ENCODE peak calls at places on chromosome 7, in nine cellular contexts. One of them, this sample, is unnamed.

GRCh38 chr7:17299477-17299991 is 1.1 kb downstream of the AHR start:
- DNase-seq in substantia nigra: peak
- DNase-seq in mesendoderm: peak
- DNase-seq in lung: no peak
- DNase-seq in adrenal gland: no peak
- DNase-seq in body of pancreas: no peak
- DNase-seq in hepatocyte: peak
- DNase-seq in heart right ventricle: no peak
- DNase-seq in SJSA1: peak
- DNase-seq in this sample: no peak

GRCh38 chr7:19772858-19773337 is 519 bp downstream of the TMEM196 start:
- DNase-seq in substantia nigra: no peak
- DNase-seq in mesendoderm: peak
- DNase-seq in lung: no peak
- DNase-seq in adrenal gland: peak
- DNase-seq in body of pancreas: peak
- DNase-seq in hepatocyte: peak
- DNase-seq in heart right ventricle: no peak
- DNase-seq in SJSA1: peak
- DNase-seq in this sample: no peak

GRCh38 chr7:19117081-19117869 is at the start of gene TWIST1:
- DNase-seq in substantia nigra: no peak
- DNase-seq in mesendoderm: peak
- DNase-seq in lung: no peak
- DNase-seq in adrenal gland: peak
- DNase-seq in body of pancreas: no peak
- DNase-seq in hepatocyte: peak
- DNase-seq in heart right ventricle: peak
- DNase-seq in SJSA1: peak
- DNase-seq in this sample: no peak

GRCh38 chr7:3942778-3943177 is 641.7 kb downstream of the SDK1 start:
- DNase-seq in substantia nigra: no peak
- DNase-seq in mesendoderm: peak
- DNase-seq in lung: no peak
- DNase-seq in adrenal gland: no peak
- DNase-seq in body of pancreas: no peak
- DNase-seq in hepatocyte: no peak
- DNase-seq in heart right ventricle: no peak
- DNase-seq in SJSA1: peak
- DNase-seq in this sample: no peak

GRCh38 chr7:143980746-143981510 is 19.2 kb upstream of the OR6B1 start:
- DNase-seq in substantia nigra: no peak
- DNase-seq in mesendoderm: peak
- DNase-seq in lung: no peak
- DNase-seq in adrenal gland: no peak
- DNase-seq in body of pancreas: no peak
- DNase-seq in hepatocyte: no peak
- DNase-seq in heart right ventricle: no peak
- DNase-seq in SJSA1: no peak
- DNase-seq in this sample: no peak

GRCh38 chr7:134246761-134247160 is 70.0 kb downstream of the SLC35B4 start:
- DNase-seq in substantia nigra: no peak
- DNase-seq in mesendoderm: no peak
- DNase-seq in lung: no peak
- DNase-seq in adrenal gland: no peak
- DNase-seq in body of pancreas: no peak
- DNase-seq in hepatocyte: no peak
- DNase-seq in heart right ventricle: no peak
- DNase-seq in SJSA1: no peak
- DNase-seq in this sample: no peak

GRCh38 chr7:30846378-30846777 is 65.3 kb upstream of the AQP1 start:
- DNase-seq in substantia nigra: no peak
- DNase-seq in mesendoderm: no peak
- DNase-seq in lung: peak
- DNase-seq in adrenal gland: no peak
- DNase-seq in body of pancreas: peak
- DNase-seq in hepatocyte: no peak
- DNase-seq in heart right ventricle: no peak
- DNase-seq in SJSA1: no peak
- DNase-seq in this sample: peak

GRCh38 chr7:2087744-2088143 is 145.0 kb downstream of the MAD1L1 start:
- DNase-seq in substantia nigra: no peak
- DNase-seq in mesendoderm: no peak
- DNase-seq in lung: no peak
- DNase-seq in adrenal gland: no peak
- DNase-seq in body of pancreas: no peak
- DNase-seq in hepatocyte: no peak
- DNase-seq in heart right ventricle: no peak
- DNase-seq in SJSA1: no peak
- DNase-seq in this sample: no peak

GRCh38 chr7:34457329-34457728 is 200.7 kb upstream of the NPSR1 start:
- DNase-seq in substantia nigra: no peak
- DNase-seq in mesendoderm: no peak
- DNase-seq in lung: no peak
- DNase-seq in adrenal gland: no peak
- DNase-seq in body of pancreas: no peak
- DNase-seq in hepatocyte: no peak
- DNase-seq in heart right ventricle: no peak
- DNase-seq in SJSA1: no peak
- DNase-seq in this sample: no peak

GRCh38 chr7:101564778-101565211 is 64.3 kb downstream of the MYL10 start:
- DNase-seq in substantia nigra: no peak
- DNase-seq in mesendoderm: peak
- DNase-seq in lung: no peak
- DNase-seq in adrenal gland: peak
- DNase-seq in body of pancreas: no peak
- DNase-seq in hepatocyte: peak
- DNase-seq in heart right ventricle: no peak
- DNase-seq in SJSA1: no peak
- DNase-seq in this sample: no peak

GRCh38 chr7:74412603-74413002 is 41.1 kb upstream of the GTF2IRD1 start:
- DNase-seq in substantia nigra: no peak
- DNase-seq in mesendoderm: no peak
- DNase-seq in lung: no peak
- DNase-seq in adrenal gland: no peak
- DNase-seq in body of pancreas: no peak
- DNase-seq in hepatocyte: no peak
- DNase-seq in heart right ventricle: no peak
- DNase-seq in SJSA1: no peak
- DNase-seq in this sample: no peak

GRCh38 chr7:116528008-116528789 is 3.4 kb downstream of the CAV1 start:
- DNase-seq in substantia nigra: no peak
- DNase-seq in mesendoderm: peak
- DNase-seq in lung: peak
- DNase-seq in adrenal gland: peak
- DNase-seq in body of pancreas: peak
- DNase-seq in hepatocyte: peak
- DNase-seq in heart right ventricle: peak
- DNase-seq in SJSA1: peak
- DNase-seq in this sample: no peak

GRCh38 chr7:116529250-116529649 is 4.4 kb downstream of the CAV1 start:
- DNase-seq in substantia nigra: no peak
- DNase-seq in mesendoderm: no peak
- DNase-seq in lung: no peak
- DNase-seq in adrenal gland: no peak
- DNase-seq in body of pancreas: no peak
- DNase-seq in hepatocyte: no peak
- DNase-seq in heart right ventricle: no peak
- DNase-seq in SJSA1: no peak
- DNase-seq in this sample: no peak

GRCh38 chr7:116532102-116532501 is 7.3 kb downstream of the CAV1 start:
- DNase-seq in substantia nigra: no peak
- DNase-seq in mesendoderm: no peak
- DNase-seq in lung: no peak
- DNase-seq in adrenal gland: no peak
- DNase-seq in body of pancreas: no peak
- DNase-seq in hepatocyte: no peak
- DNase-seq in heart right ventricle: no peak
- DNase-seq in SJSA1: no peak
- DNase-seq in this sample: no peak

GRCh38 chr7:116527521-116527920 is 2.7 kb downstream of the CAV1 start:
- DNase-seq in substantia nigra: no peak
- DNase-seq in mesendoderm: no peak
- DNase-seq in lung: no peak
- DNase-seq in adrenal gland: no peak
- DNase-seq in body of pancreas: no peak
- DNase-seq in hepatocyte: no peak
- DNase-seq in heart right ventricle: no peak
- DNase-seq in SJSA1: no peak
- DNase-seq in this sample: no peak

GRCh38 chr7:116530107-116530820 is 5.4 kb downstream of the CAV1 start:
- DNase-seq in substantia nigra: no peak
- DNase-seq in mesendoderm: no peak
- DNase-seq in lung: no peak
- DNase-seq in adrenal gland: no peak
- DNase-seq in body of pancreas: no peak
- DNase-seq in hepatocyte: no peak
- DNase-seq in heart right ventricle: no peak
- DNase-seq in SJSA1: no peak
- DNase-seq in this sample: no peak
- H3K27ac ChIP-seq in substantia nigra: no peak
- H3K27ac ChIP-seq in mesendoderm: no peak
- H3K27ac ChIP-seq in lung: peak
- H3K27ac ChIP-seq in adrenal gland: no peak
- H3K27ac ChIP-seq in body of pancreas: no peak
- H3K27ac ChIP-seq in hepatocyte: no peak
- H3K27ac ChIP-seq in heart right ventricle: peak
- H3K27ac ChIP-seq in SJSA1: no peak
- H3K27ac ChIP-seq in this sample: peak

GRCh38 chr7:121344093-121344492 is 15.3 kb downstream of the WNT16 start:
- DNase-seq in substantia nigra: no peak
- DNase-seq in mesendoderm: no peak
- DNase-seq in lung: no peak
- DNase-seq in adrenal gland: no peak
- DNase-seq in body of pancreas: no peak
- DNase-seq in hepatocyte: no peak
- DNase-seq in heart right ventricle: no peak
- DNase-seq in SJSA1: no peak
- DNase-seq in this sample: no peak
- H3K27ac ChIP-seq in substantia nigra: no peak
- H3K27ac ChIP-seq in mesendoderm: no peak
- H3K27ac ChIP-seq in lung: no peak
- H3K27ac ChIP-seq in adrenal gland: no peak
- H3K27ac ChIP-seq in body of pancreas: no peak
- H3K27ac ChIP-seq in hepatocyte: no peak
- H3K27ac ChIP-seq in heart right ventricle: no peak
- H3K27ac ChIP-seq in SJSA1: no peak
- H3K27ac ChIP-seq in this sample: no peak

GRCh38 chr7:11078242-11078834 is 104.7 kb downstream of the PHF14 start:
- DNase-seq in substantia nigra: no peak
- DNase-seq in mesendoderm: no peak
- DNase-seq in lung: no peak
- DNase-seq in adrenal gland: no peak
- DNase-seq in body of pancreas: no peak
- DNase-seq in hepatocyte: no peak
- DNase-seq in heart right ventricle: no peak
- DNase-seq in SJSA1: no peak
- DNase-seq in this sample: no peak

GRCh38 chr7:11082552-11083213 is 109.0 kb downstream of the PHF14 start:
- DNase-seq in substantia nigra: no peak
- DNase-seq in mesendoderm: peak
- DNase-seq in lung: no peak
- DNase-seq in adrenal gland: no peak
- DNase-seq in body of pancreas: no peak
- DNase-seq in hepatocyte: peak
- DNase-seq in heart right ventricle: no peak
- DNase-seq in SJSA1: no peak
- DNase-seq in this sample: no peak

GRCh38 chr7:11079907-11080306 is 106.2 kb downstream of the PHF14 start:
- DNase-seq in substantia nigra: no peak
- DNase-seq in mesendoderm: no peak
- DNase-seq in lung: no peak
- DNase-seq in adrenal gland: no peak
- DNase-seq in body of pancreas: no peak
- DNase-seq in hepatocyte: no peak
- DNase-seq in heart right ventricle: no peak
- DNase-seq in SJSA1: no peak
- DNase-seq in this sample: no peak

GRCh38 chr7:11083214-11083568 is 109.5 kb downstream of the PHF14 start:
- DNase-seq in substantia nigra: no peak
- DNase-seq in mesendoderm: no peak
- DNase-seq in lung: no peak
- DNase-seq in adrenal gland: no peak
- DNase-seq in body of pancreas: no peak
- DNase-seq in hepatocyte: peak
- DNase-seq in heart right ventricle: no peak
- DNase-seq in SJSA1: no peak
- DNase-seq in this sample: no peak

GRCh38 chr7:11082121-11082520 is 108.4 kb downstream of the PHF14 start:
- DNase-seq in substantia nigra: no peak
- DNase-seq in mesendoderm: no peak
- DNase-seq in lung: no peak
- DNase-seq in adrenal gland: no peak
- DNase-seq in body of pancreas: no peak
- DNase-seq in hepatocyte: no peak
- DNase-seq in heart right ventricle: no peak
- DNase-seq in SJSA1: no peak
- DNase-seq in this sample: no peak
- H3K27ac ChIP-seq in substantia nigra: no peak
- H3K27ac ChIP-seq in mesendoderm: no peak
- H3K27ac ChIP-seq in lung: no peak
- H3K27ac ChIP-seq in adrenal gland: no peak
- H3K27ac ChIP-seq in body of pancreas: no peak
- H3K27ac ChIP-seq in hepatocyte: peak
- H3K27ac ChIP-seq in heart right ventricle: no peak
- H3K27ac ChIP-seq in SJSA1: no peak
- H3K27ac ChIP-seq in this sample: peak

DNA sequence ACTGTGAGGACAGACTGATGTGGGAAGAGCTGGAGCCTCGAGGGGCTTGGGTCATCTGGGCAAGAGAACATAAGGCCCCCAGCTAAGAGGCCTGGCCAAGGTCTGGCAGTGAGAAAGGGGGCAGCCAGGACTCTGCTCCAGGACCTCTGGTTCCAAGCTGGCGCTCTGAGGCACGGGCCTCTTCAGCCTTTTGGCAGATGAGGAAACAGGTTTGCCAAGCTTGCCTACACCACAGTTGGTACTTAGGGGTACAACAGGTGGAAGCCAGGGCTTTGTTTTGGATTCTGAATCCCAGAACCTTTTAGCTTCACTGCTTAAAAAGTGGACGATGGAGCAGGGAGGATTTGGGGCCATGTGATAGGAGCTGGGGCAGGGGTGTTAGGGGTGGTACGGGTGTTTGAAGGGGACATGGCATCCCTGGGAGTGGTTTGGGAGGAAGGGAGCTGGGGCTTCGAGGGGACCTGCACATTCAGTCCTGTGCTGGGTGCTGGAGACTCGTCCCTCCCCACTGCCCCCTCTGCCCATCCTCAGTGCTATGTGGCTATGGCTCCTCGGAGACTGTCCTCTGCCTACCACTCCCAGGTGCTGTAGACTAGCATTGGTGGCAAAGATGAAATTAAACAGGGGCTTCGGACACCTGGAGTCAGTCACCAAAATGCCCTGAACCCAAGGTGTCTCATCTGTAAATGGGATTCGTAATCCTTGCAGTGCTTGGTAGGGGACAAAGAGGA is 30.3 kb downstream of the ZNF775 start:
- DNase-seq in substantia nigra: no peak
- DNase-seq in mesendoderm: no peak
- DNase-seq in lung: no peak
- DNase-seq in adrenal gland: peak
- DNase-seq in body of pancreas: no peak
- DNase-seq in hepatocyte: no peak
- DNase-seq in heart right ventricle: no peak
- DNase-seq in SJSA1: no peak
- DNase-seq in this sample: no peak
- H3K27ac ChIP-seq in substantia nigra: no peak
- H3K27ac ChIP-seq in mesendoderm: no peak
- H3K27ac ChIP-seq in lung: no peak
- H3K27ac ChIP-seq in adrenal gland: no peak
- H3K27ac ChIP-seq in body of pancreas: no peak
- H3K27ac ChIP-seq in hepatocyte: no peak
- H3K27ac ChIP-seq in heart right ventricle: no peak
- H3K27ac ChIP-seq in SJSA1: no peak
- H3K27ac ChIP-seq in this sample: no peak

GRCh38 chr7:47610506-47611044 is 28.7 kb upstream of the TNS3 start:
- DNase-seq in substantia nigra: no peak
- DNase-seq in mesendoderm: no peak
- DNase-seq in lung: no peak
- DNase-seq in adrenal gland: no peak
- DNase-seq in body of pancreas: peak
- DNase-seq in hepatocyte: peak
- DNase-seq in heart right ventricle: no peak
- DNase-seq in SJSA1: peak
- DNase-seq in this sample: no peak
- H3K27ac ChIP-seq in substantia nigra: no peak
- H3K27ac ChIP-seq in mesendoderm: no peak
- H3K27ac ChIP-seq in lung: peak
- H3K27ac ChIP-seq in adrenal gland: peak
- H3K27ac ChIP-seq in body of pancreas: peak
- H3K27ac ChIP-seq in hepatocyte: peak
- H3K27ac ChIP-seq in heart right ventricle: peak
- H3K27ac ChIP-seq in SJSA1: peak
- H3K27ac ChIP-seq in this sample: no peak

This sample was measured in epithelial cell of prostate.